ENCODE peak calls at places on chromosomes 4 and X, in ten cellular contexts. G is adrenal gland, J is astrocyte of the spinal cord, D is AG04449, R is tibial artery, I is lower leg skin, A is lung, L is AG10803, Z is mucosa of descending colon, M is stomach. H is an unnamed sample.
A peak's percentile ranks its signal among the peaks of the same experiment; 100 is the strongest.

GRCh38 chr4:142091691-142092182 is 455.4 kb downstream of the IL15 start:
- DNase-seq in G (peak; percentile 59), J (peak; percentile 98), D (peak; percentile 80), R (peak; percentile 30), I (no peak), A (no peak), L (peak; percentile 99), Z (no peak), M (no peak), H (peak; percentile 100)

GRCh38 chrX:37077646-37078433 is 69.7 kb downstream of the FAM47C start:
- DNase-seq in G (no peak), J (no peak), D (no peak), R (no peak), I (no peak), A (no peak), L (no peak), Z (no peak), M (no peak), H (no peak)

GRCh38 chr4:40033603-40034002 is 23.0 kb upstream of the N4BP2 start:
- DNase-seq in G (no peak), J (no peak), D (no peak), R (no peak), I (peak; percentile 50), A (no peak), L (no peak), Z (no peak), M (no peak), H (no peak)

GRCh38 chrX:17740137-17741122 is 3.1 kb downstream of the SCML1 start:
- DNase-seq in G (peak; percentile 28), J (no peak), D (no peak), R (no peak), I (no peak), A (no peak), L (no peak), Z (no peak), M (no peak), H (no peak)

GRCh38 chrX:151754042-151754419 is 19.5 kb downstream of the CNGA2 start:
- DNase-seq in G (peak; percentile 23), J (peak; percentile 76), D (peak; percentile 37), R (no peak), I (peak; percentile 74), A (no peak), L (peak; percentile 82), Z (no peak), M (no peak), H (peak; percentile 70)

GRCh38 chr4:86334020-86334750 is 25.7 kb downstream of the MAPK10 start:
- DNase-seq in G (no peak), J (no peak), D (no peak), R (no peak), I (no peak), A (no peak), L (peak; percentile 3), Z (no peak), M (no peak), H (no peak)

GRCh38 chrX:132716006-132716405 is 227.2 kb upstream of the MBNL3 start:
- DNase-seq in G (no peak), J (peak; percentile 3), D (no peak), R (no peak), I (no peak), A (no peak), L (no peak), Z (no peak), M (no peak), H (no peak)

GRCh38 chrX:43892471-43892870 is 10.2 kb upstream of the MAOB start:
- DNase-seq in G (no peak), J (no peak), D (no peak), R (no peak), I (no peak), A (no peak), L (no peak), Z (no peak), M (no peak), H (no peak)

GRCh38 chr4:1174941-1175634 is 2.7 kb upstream of the SPON2 start:
- DNase-seq in G (no peak), J (no peak), D (no peak), R (peak; percentile 28), I (peak; percentile 85), A (no peak), L (no peak), Z (no peak), M (no peak), H (no peak)

GRCh38 chr4:14812101-14812500 is 190.2 kb upstream of the CPEB2 start:
- DNase-seq in G (no peak), J (no peak), D (no peak), R (no peak), I (no peak), A (no peak), L (no peak), Z (no peak), M (no peak), H (peak; percentile 6)

GRCh38 chr4:127503111-127503510 is 129.6 kb upstream of the INTU start:
- DNase-seq in G (no peak), J (peak; percentile 77), D (no peak), R (no peak), I (no peak), A (no peak), L (peak; percentile 10), Z (no peak), M (no peak), H (peak; percentile 61)

GRCh38 chr4:140497428-140497775 is 691 bp downstream of the MGAT4D start:
- DNase-seq in G (no peak), J (no peak), D (no peak), R (no peak), I (no peak), A (no peak), L (no peak), Z (no peak), M (no peak), H (no peak)

GRCh38 chrX:14964500-14964899 is 91.3 kb downstream of the MOSPD2 start:
- DNase-seq in G (no peak), J (peak; percentile 37), D (no peak), R (no peak), I (no peak), A (no peak), L (peak; percentile 67), Z (no peak), M (no peak), H (peak; percentile 23)

GRCh38 chrX:21778236-21778635 is 20.3 kb upstream of the SMPX start:
- DNase-seq in G (no peak), J (no peak), D (no peak), R (no peak), I (no peak), A (no peak), L (no peak), Z (no peak), M (no peak), H (no peak)

GRCh38 chrX:36431819-36432218 is 512.3 kb downstream of the CFAP47 start:
- DNase-seq in G (no peak), J (peak; percentile 72), D (no peak), R (no peak), I (no peak), A (no peak), L (no peak), Z (no peak), M (no peak), H (no peak)

GRCh38 chr4:173478136-173478860 is 51.7 kb downstream of the HAND2 start:
- DNase-seq in G (no peak), J (peak; percentile 69), D (peak; percentile 55), R (no peak), I (no peak), A (no peak), L (peak; percentile 67), Z (no peak), M (no peak), H (peak; percentile 49)

GRCh38 chrX:113157496-113157895 is 316.9 kb upstream of the AMOT start:
- DNase-seq in G (no peak), J (no peak), D (no peak), R (no peak), I (no peak), A (no peak), L (no peak), Z (no peak), M (no peak), H (no peak)
- TF ChIP-seq CTCF in G (no peak), J (no peak), D (no peak), R (no peak), I (no peak), A (no peak), L (no peak), Z (no peak), M (no peak), H (no peak)

DNA sequence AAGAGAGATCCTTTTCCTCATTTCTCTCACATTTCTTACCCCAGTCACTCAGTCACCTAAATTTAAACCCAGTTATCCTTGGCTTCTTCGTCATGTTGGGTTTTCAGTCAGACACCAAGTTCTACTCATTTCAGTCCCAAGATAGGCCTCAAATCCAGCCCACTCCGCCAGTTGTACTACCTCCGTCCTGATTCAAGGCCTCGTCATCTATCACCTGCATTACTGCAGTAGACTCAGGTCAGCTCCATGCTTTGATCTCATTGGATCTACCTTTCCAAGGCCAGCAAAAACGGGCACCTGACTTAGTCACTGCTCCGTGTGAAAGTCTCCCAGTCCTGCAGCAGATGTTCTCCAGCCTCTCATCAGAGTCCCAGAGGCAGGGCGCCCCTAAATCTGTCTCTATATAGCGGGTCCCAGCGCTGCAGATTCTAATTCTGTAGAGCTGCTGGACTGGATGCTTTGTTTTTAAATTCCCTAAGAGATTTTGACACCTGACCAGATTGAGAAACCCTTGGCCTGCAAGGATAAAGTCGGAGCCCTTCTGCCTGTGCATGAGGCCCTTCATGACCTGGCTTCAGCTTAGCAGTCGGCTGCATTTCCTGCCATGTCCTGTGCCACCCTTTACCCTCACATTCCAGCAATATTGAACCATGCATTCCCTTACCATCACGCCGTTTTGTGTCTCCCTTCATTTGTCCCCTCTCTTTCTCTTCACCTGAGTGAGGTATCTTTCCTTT is 53.7 kb downstream of the ZFX start:
- DNase-seq in G (no peak), J (no peak), D (no peak), R (no peak), I (no peak), A (no peak), L (no peak), Z (no peak), M (no peak), H (no peak)
- TF ChIP-seq CTCF in G (no peak), J (no peak), D (no peak), R (no peak), I (no peak), A (no peak), L (no peak), Z (no peak), M (no peak), H (no peak)

GRCh38 chr4:53653484-53654053 is 62.3 kb upstream of the LNX1 start:
- DNase-seq in G (peak; percentile 38), J (peak; percentile 18), D (no peak), R (no peak), I (no peak), A (no peak), L (peak; percentile 52), Z (peak; percentile 58), M (peak; percentile 82), H (peak; percentile 15)
- TF ChIP-seq CTCF in G (peak; percentile 25), J (no peak), D (no peak), R (no peak), I (no peak), A (no peak), L (peak; percentile 17), Z (no peak), M (no peak), H (no peak)

DNA sequence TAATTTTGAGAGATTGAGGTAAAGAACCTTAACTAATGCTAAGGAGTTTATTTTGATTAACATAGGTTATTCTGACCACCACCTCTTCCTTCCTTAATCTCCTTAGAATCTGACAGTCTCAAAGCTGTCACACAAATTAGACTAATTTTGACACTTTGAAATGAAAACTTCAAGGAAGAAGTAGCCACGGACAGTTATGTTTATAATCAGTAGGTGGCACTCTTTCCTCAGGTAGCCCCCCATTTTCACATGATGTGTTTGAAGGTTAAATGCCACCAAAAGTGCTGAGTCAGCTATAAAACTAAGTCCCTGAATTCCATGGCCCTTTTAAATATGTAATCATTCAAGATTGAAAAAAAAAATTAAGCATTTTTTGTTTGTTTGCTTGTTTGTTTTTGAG is 22.4 kb downstream of the TMEM33 start:
- DNase-seq in G (no peak), J (no peak), D (no peak), R (no peak), I (no peak), A (no peak), L (no peak), Z (no peak), M (no peak), H (no peak)
- TF ChIP-seq CTCF in G (peak; percentile 28), J (peak; percentile 38), D (no peak), R (no peak), I (no peak), A (no peak), L (peak; percentile 33), Z (no peak), M (no peak), H (no peak)

H was measured in fibroblast of the aortic adventitia.